ENCODE peak calls at places on chromosomes 11 and 22, in ten cellular contexts. E, L, S, W, B, G, U, Y, Z and O are unnamed samples.

GRCh38 chr22:35900483-35901168 is 128.0 kb downstream of the RBFOX2 start:
- DNase-seq in E (no peak), L (no peak), S (no peak), W (peak), B (peak), G (no peak), U (peak), Y (no peak), Z (no peak), O (no peak)

GRCh38 chr11:92401507-92401906 is 176.9 kb downstream of the FAT3 start:
- DNase-seq in E (no peak), L (no peak), S (no peak), W (no peak), B (no peak), G (no peak), U (no peak), Y (no peak), Z (no peak), O (no peak)

GRCh38 chr11:69867076-69868002 is 48.1 kb upstream of the FGF3 start:
- DNase-seq in E (no peak), L (no peak), S (no peak), W (no peak), B (peak), G (no peak), U (peak), Y (no peak), Z (no peak), O (no peak)

GRCh38 chr22:41442240-41442792 is 4.3 kb downstream of the TOB2 start:
- DNase-seq in E (no peak), L (no peak), S (no peak), W (no peak), B (no peak), G (no peak), U (no peak), Y (no peak), Z (no peak), O (no peak)

GRCh38 chr22:44371741-44372525 is 59.2 kb upstream of the SHISAL1 start:
- DNase-seq in E (no peak), L (no peak), S (no peak), W (no peak), B (no peak), G (no peak), U (no peak), Y (no peak), Z (no peak), O (no peak)

GRCh38 chr22:45320326-45320976 is 10.7 kb downstream of the FAM118A start:
- DNase-seq in E (no peak), L (no peak), S (no peak), W (no peak), B (peak), G (no peak), U (peak), Y (no peak), Z (no peak), O (no peak)

GRCh38 chr11:8871283-8871775 is 39.7 kb upstream of the AKIP1 start:
- DNase-seq in E (no peak), L (peak), S (peak), W (peak), B (peak), G (no peak), U (peak), Y (peak), Z (no peak), O (no peak)

GRCh38 chr22:20139391-20140106 is 7.9 kb downstream of the ZDHHC8 start:
- DNase-seq in E (no peak), L (no peak), S (no peak), W (no peak), B (no peak), G (no peak), U (no peak), Y (no peak), Z (no peak), O (no peak)

GRCh38 chr11:958101-958500 is 32.4 kb downstream of the AP2A2 start:
- DNase-seq in E (no peak), L (no peak), S (no peak), W (no peak), B (no peak), G (no peak), U (no peak), Y (no peak), Z (no peak), O (no peak)

GRCh38 chr11:88428959-88429358 is 91.4 kb upstream of the CTSC start:
- DNase-seq in E (no peak), L (no peak), S (no peak), W (no peak), B (no peak), G (no peak), U (no peak), Y (no peak), Z (no peak), O (no peak)

GRCh38 chr22:19571995-19572394 is 47.8 kb upstream of the CLDN5 start:
- DNase-seq in E (no peak), L (no peak), S (no peak), W (no peak), B (no peak), G (no peak), U (no peak), Y (no peak), Z (no peak), O (no peak)

GRCh38 chr11:78684377-78684776 is 109.7 kb upstream of the NARS2 start:
- DNase-seq in E (no peak), L (no peak), S (no peak), W (peak), B (peak), G (no peak), U (no peak), Y (no peak), Z (no peak), O (no peak)

GRCh38 chr11:103055174-103055890 is 36.6 kb downstream of the DCUN1D5 start:
- DNase-seq in E (no peak), L (peak), S (no peak), W (peak), B (peak), G (peak), U (peak), Y (peak), Z (peak), O (no peak)

GRCh38 chr22:24421428-24421931 is 5.9 kb upstream of the ADORA2A start:
- DNase-seq in E (no peak), L (no peak), S (no peak), W (peak), B (no peak), G (peak), U (no peak), Y (no peak), Z (peak), O (no peak)

GRCh38 chr11:78188809-78189724 is at the start of gene USP35:
- DNase-seq in E (no peak), L (no peak), S (no peak), W (no peak), B (no peak), G (no peak), U (no peak), Y (no peak), Z (no peak), O (no peak)

GRCh38 chr11:62926669-62927455 is 5.7 kb upstream of the CHRM1 start:
- DNase-seq in E (no peak), L (no peak), S (no peak), W (no peak), B (no peak), G (no peak), U (no peak), Y (no peak), Z (no peak), O (no peak)

GRCh38 chr11:30775123-30775522 is 189.0 kb upstream of the MPPED2 start:
- DNase-seq in E (no peak), L (no peak), S (no peak), W (no peak), B (no peak), G (no peak), U (no peak), Y (no peak), Z (no peak), O (no peak)

GRCh38 chr11:108498046-108498815 is at the start of gene POGLUT3:
- DNase-seq in E (peak), L (peak), S (peak), W (peak), B (peak), G (peak), U (peak), Y (peak), Z (peak), O (peak)

GRCh38 chr22:23525510-23525909 is 54.6 kb downstream of the IGLL1 start:
- DNase-seq in E (no peak), L (no peak), S (no peak), W (no peak), B (no peak), G (no peak), U (no peak), Y (no peak), Z (no peak), O (no peak)

GRCh38 chr11:87463486-87464102 is 425.9 kb downstream of the TMEM135 start:
- DNase-seq in E (no peak), L (no peak), S (no peak), W (peak), B (peak), G (peak), U (peak), Y (peak), Z (peak), O (no peak)

GRCh38 chr11:83648610-83649467 is 362.7 kb upstream of the CCDC90B start:
- DNase-seq in E (no peak), L (no peak), S (no peak), W (peak), B (no peak), G (no peak), U (no peak), Y (no peak), Z (no peak), O (no peak)

GRCh38 chr22:40449676-40450035 is 79.3 kb downstream of the SGSM3 start:
- DNase-seq in E (no peak), L (no peak), S (no peak), W (no peak), B (peak), G (no peak), U (peak), Y (no peak), Z (no peak), O (no peak)

GRCh38 chr11:64000740-64001514 is 14.7 kb downstream of the OTUB1 start:
- DNase-seq in E (no peak), L (no peak), S (no peak), W (no peak), B (no peak), G (no peak), U (no peak), Y (peak), Z (no peak), O (no peak)

GRCh38 chr11:70604630-70605520 is 206.5 kb downstream of the CTTN start:
- DNase-seq in E (no peak), L (no peak), S (no peak), W (no peak), B (no peak), G (no peak), U (no peak), Y (no peak), Z (no peak), O (no peak)

GRCh38 chr11:7635137-7635536 is 38.2 kb downstream of the CYB5R2 start:
- DNase-seq in E (no peak), L (no peak), S (no peak), W (no peak), B (no peak), G (no peak), U (no peak), Y (peak), Z (no peak), O (no peak)

GRCh38 chr11:134139303-134139872 is 70.5 kb downstream of the JAM3 start:
- DNase-seq in E (no peak), L (no peak), S (no peak), W (no peak), B (no peak), G (no peak), U (no peak), Y (no peak), Z (no peak), O (no peak)

GRCh38 chr11:70717961-70718595 is 319.7 kb downstream of the CTTN start:
- DNase-seq in E (no peak), L (no peak), S (no peak), W (no peak), B (no peak), G (no peak), U (no peak), Y (no peak), Z (no peak), O (no peak)

GRCh38 chr11:110787680-110788079 is 75.4 kb upstream of the ARHGAP20 start:
- DNase-seq in E (no peak), L (no peak), S (no peak), W (no peak), B (no peak), G (no peak), U (no peak), Y (no peak), Z (no peak), O (no peak)

DNA sequence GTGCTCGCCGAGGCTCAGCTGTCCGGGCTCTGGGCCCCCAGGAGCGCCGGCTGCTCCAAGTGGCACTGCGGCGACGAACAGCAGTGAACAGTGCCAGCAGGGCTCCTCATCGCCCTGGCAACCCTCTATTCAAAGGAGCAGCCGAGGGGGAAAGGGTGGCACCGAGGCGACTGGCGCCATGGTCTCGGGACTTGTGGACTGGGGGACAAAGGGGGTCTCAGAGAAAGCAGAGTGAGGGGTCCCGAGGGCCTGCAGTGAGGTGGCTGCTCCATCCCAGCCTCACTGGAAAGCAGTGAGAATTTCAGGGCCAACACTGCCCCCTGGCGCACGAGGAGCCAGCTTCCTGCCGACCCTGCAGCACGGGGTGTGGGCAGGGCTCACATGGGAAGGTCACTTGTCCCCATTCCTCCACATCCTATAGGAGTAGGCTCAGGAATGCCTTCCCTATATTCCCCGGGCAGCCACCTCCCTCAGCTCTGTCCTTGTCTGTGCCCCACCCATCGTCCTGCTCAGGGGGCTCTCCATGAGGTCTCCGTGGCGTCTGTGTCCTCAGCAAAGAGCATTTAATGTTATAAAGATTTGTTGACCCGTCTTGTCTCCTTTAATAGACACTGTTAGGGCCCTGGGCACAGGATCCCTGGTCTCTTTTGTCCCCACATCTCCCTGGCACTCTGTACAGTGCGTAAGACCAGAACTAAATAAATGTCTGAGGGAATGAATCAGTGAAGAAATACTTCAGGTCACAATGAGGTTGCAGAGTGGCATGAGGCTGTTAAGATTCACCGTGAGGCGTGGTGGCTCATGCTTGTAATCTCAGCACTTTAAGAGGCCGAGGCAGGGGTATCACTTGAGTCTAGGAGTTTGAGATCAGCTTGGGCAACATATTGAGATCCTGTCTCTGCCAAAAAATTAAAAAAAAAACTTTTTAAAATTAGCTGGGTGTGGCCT is 26.4 kb downstream of the LRFN4 start:
- DNase-seq in E (no peak), L (peak), S (no peak), W (peak), B (peak), G (peak), U (peak), Y (peak), Z (peak), O (no peak)
- TF ChIP-seq CTCF in E (peak), L (peak), S (peak), W (peak), B (peak), G (peak), U (peak), Y (peak), Z (peak), O (peak)

GRCh38 chr11:11229691-11230090 is 123.4 kb downstream of the CSNK2A3 start:
- DNase-seq in E (no peak), L (no peak), S (no peak), W (no peak), B (peak), G (no peak), U (no peak), Y (no peak), Z (no peak), O (no peak)

GRCh38 chr11:11231763-11232162 is 121.3 kb downstream of the CSNK2A3 start:
- DNase-seq in E (no peak), L (no peak), S (no peak), W (no peak), B (no peak), G (no peak), U (no peak), Y (no peak), Z (no peak), O (no peak)

GRCh38 chr11:11227686-11228085 is 125.4 kb downstream of the CSNK2A3 start:
- DNase-seq in E (no peak), L (no peak), S (no peak), W (no peak), B (no peak), G (no peak), U (no peak), Y (no peak), Z (no peak), O (no peak)

DNA sequence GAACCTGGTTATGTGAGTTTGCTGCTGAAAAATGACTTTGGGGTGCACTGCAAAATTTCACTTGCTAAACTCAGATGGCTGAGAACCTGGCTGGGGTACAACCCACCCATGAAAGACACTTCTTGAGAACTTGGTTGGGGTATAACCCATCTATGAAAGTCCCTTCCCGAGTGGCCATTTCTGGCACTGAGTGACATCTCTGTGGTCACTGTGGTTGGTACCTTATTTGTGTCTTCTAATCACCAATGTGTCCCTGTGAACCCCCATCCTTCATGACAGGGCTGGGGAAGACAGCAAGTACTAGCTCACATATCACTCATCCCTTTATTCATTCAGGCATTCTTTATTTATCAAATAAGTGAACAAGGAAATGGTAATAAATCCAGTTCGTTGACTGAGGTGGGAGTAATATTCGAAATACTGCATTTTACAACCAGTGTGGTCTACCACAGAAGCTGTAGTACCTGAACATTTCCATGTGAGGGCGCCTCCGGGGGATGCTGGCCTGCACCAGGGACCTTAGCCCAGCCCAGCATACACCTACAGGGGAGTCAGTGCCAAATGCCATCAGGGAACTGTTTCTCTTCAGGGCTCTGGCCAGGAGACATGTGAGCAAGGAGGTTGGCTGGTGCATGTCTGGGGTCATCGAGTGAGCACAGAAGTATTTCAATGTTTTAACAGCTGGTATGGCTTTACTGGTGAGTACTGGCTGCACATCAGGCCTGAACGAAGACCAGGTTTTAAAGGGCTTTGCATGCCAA is 122.1 kb downstream of the CSNK2A3 start:
- DNase-seq in E (no peak), L (peak), S (no peak), W (peak), B (no peak), G (peak), U (no peak), Y (no peak), Z (peak), O (no peak)
- TF ChIP-seq CTCF in E (peak), L (peak), S (no peak), W (peak), B (peak), G (peak), U (no peak), Y (no peak), Z (peak), O (no peak)

GRCh38 chr11:61827573-61828378 is at the start of gene FADS2:
- DNase-seq in E (peak), L (peak), S (peak), W (peak), B (peak), G (peak), U (peak), Y (peak), Z (no peak), O (peak)
- TF ChIP-seq CTCF in E (no peak), L (no peak), S (peak), W (peak), B (no peak), G (no peak), U (no peak), Y (no peak), Z (no peak), O (peak)

GRCh38 chr11:39361557-39361956 is 2097.9 kb downstream of the LRRC4C start:
- DNase-seq in E (no peak), L (no peak), S (no peak), W (no peak), B (no peak), G (no peak), U (no peak), Y (no peak), Z (no peak), O (no peak)

GRCh38 chr11:39367526-39367925 is 2091.9 kb downstream of the LRRC4C start:
- DNase-seq in E (no peak), L (no peak), S (no peak), W (no peak), B (no peak), G (no peak), U (no peak), Y (no peak), Z (no peak), O (no peak)

GRCh38 chr11:39365809-39366436 is 2093.5 kb downstream of the LRRC4C start:
- DNase-seq in E (no peak), L (no peak), S (no peak), W (peak), B (no peak), G (no peak), U (no peak), Y (no peak), Z (no peak), O (no peak)
- TF ChIP-seq CTCF in E (peak), L (no peak), S (no peak), W (peak), B (no peak), G (no peak), U (no peak), Y (no peak), Z (no peak), O (no peak)

DNA sequence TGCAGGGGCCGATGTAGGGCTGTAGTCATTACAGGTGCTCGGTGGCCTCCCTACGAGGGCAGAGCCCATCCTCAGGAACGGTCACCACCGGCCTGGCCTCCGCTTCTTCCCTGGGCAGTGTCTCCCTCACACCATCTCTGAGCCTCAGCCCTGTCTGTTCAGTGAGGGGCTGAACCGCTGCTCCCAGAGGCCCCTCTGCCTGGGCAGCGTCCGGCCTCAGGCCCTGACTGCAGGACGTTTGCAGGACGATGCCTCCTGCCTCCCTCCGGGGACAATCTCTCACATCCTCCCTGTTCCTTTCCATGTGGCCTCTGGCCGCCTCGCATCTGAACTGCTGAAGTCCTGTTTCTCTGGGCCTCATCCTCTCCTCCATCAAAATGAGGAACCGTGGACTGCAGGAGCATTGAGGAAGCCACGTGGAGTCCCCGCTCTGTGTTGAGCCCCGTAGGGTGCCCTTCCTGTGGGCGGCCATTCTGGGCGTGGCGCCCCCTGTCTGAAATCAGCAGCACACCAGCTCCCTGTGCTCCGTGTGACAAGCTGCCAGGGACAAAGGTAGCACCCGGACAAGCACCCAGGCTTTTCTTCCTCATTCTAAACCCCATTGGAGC is 933.5 kb downstream of the BRD1 start:
- DNase-seq in E (peak), L (no peak), S (no peak), W (no peak), B (no peak), G (no peak), U (no peak), Y (no peak), Z (peak), O (no peak)
- TF ChIP-seq CTCF in E (peak), L (peak), S (no peak), W (no peak), B (no peak), G (no peak), U (no peak), Y (no peak), Z (peak), O (no peak)

GRCh38 chr11:12689029-12689755 is 15.0 kb downstream of the TEAD1 start:
- DNase-seq in E (no peak), L (no peak), S (no peak), W (no peak), B (no peak), G (no peak), U (no peak), Y (no peak), Z (no peak), O (no peak)

GRCh38 chr11:12687216-12687623 is 13.0 kb downstream of the TEAD1 start:
- DNase-seq in E (no peak), L (no peak), S (no peak), W (peak), B (no peak), G (no peak), U (no peak), Y (no peak), Z (peak), O (no peak)

GRCh38 chr11:12685229-12685628 is 11.0 kb downstream of the TEAD1 start:
- DNase-seq in E (no peak), L (no peak), S (no peak), W (no peak), B (no peak), G (no peak), U (no peak), Y (no peak), Z (no peak), O (no peak)

GRCh38 chr11:12686246-12687060 is 12.2 kb downstream of the TEAD1 start:
- DNase-seq in E (no peak), L (no peak), S (no peak), W (no peak), B (no peak), G (no peak), U (no peak), Y (no peak), Z (no peak), O (no peak)

GRCh38 chr11:12687740-12688139 is 13.5 kb downstream of the TEAD1 start:
- DNase-seq in E (no peak), L (no peak), S (no peak), W (peak), B (no peak), G (no peak), U (no peak), Y (no peak), Z (peak), O (no peak)
- TF ChIP-seq CTCF in E (no peak), L (no peak), S (no peak), W (no peak), B (no peak), G (no peak), U (no peak), Y (no peak), Z (no peak), O (no peak)